ENCODE peak calls at places on chromosomes 2 and 18, in six cellular contexts. Y, B, A, W, J and G are unnamed samples.

GRCh38 chr2:35871672-35872071 is 483.9 kb upstream of the CRIM1 start:
- DNase-seq in Y (no peak), B (peak), W (no peak), J (no peak), A (no peak), G (no peak)

GRCh38 chr2:28377984-28378678 is 14.5 kb upstream of the FOSL2 start:
- DNase-seq in J (no peak), A (no peak), Y (peak), B (peak), W (no peak), G (no peak)

GRCh38 chr2:73700111-73700510 is 37.0 kb downstream of the TPRKB start:
- DNase-seq in B (peak), A (no peak), Y (no peak), J (no peak), W (no peak), G (no peak)

GRCh38 chr18:23226930-23227728 is 91.8 kb downstream of the CABLES1 start:
- DNase-seq in J (no peak), Y (no peak), A (no peak), B (peak), W (no peak), G (peak)

GRCh38 chr2:131030478-131030971 is 62.7 kb downstream of the FAM168B start:
- DNase-seq in J (no peak), A (no peak), Y (no peak), W (no peak), B (no peak), G (no peak)

GRCh38 chr2:177897278-177897677 is 175.3 kb downstream of the PDE11A start:
- DNase-seq in A (no peak), B (no peak), Y (no peak), J (no peak), W (no peak), G (no peak)

GRCh38 chr18:12372406-12372805 is 4.6 kb downstream of the AFG3L2 start:
- DNase-seq in A (no peak), J (no peak), B (no peak), Y (no peak), W (no peak), G (no peak)

GRCh38 chr2:61018319-61018750 is 280 bp upstream of the PUS10 start:
- DNase-seq in B (no peak), Y (no peak), W (no peak), J (no peak), A (no peak), G (peak)

GRCh38 chr2:53636616-53637015 is 131.0 kb upstream of the CHAC2 start:
- DNase-seq in A (no peak), W (no peak), Y (no peak), J (no peak), B (peak), G (peak)

GRCh38 chr2:241741016-241741415 is 6.6 kb downstream of the D2HGDH start:
- DNase-seq in J (no peak), A (no peak), W (no peak), B (no peak), Y (no peak), G (no peak)

GRCh38 chr2:201852878-201853415 is 46.6 kb downstream of the CDK15 start:
- DNase-seq in Y (no peak), J (no peak), B (no peak), A (no peak), W (no peak), G (peak)

GRCh38 chr2:207692206-207693065 is 19.0 kb upstream of the CCNYL1 start:
- DNase-seq in A (peak), Y (peak), J (no peak), B (peak), W (no peak), G (no peak)

GRCh38 chr2:47796090-47796697 is 13.2 kb downstream of the MSH6 start:
- DNase-seq in B (no peak), Y (no peak), A (no peak), J (no peak), W (no peak), G (no peak)

GRCh38 chr2:129813404-129813803 is 166.1 kb upstream of the RAB6C start:
- DNase-seq in A (no peak), B (no peak), Y (no peak), J (no peak), W (no peak), G (no peak)

GRCh38 chr2:207055254-207055653 is 110.5 kb downstream of the KLF7 start:
- DNase-seq in A (peak), Y (no peak), B (no peak), J (no peak), W (no peak), G (no peak)

GRCh38 chr18:24672165-24672950 is 211.9 kb downstream of the HRH4 start:
- DNase-seq in B (no peak), J (no peak), W (no peak), A (no peak), Y (no peak), G (no peak)

GRCh38 chr18:9731380-9731779 is 23.3 kb downstream of the RAB31 start:
- DNase-seq in A (no peak), Y (no peak), W (no peak), J (peak), B (peak), G (peak)

GRCh38 chr18:7273301-7273911 is 42.5 kb downstream of the LRRC30 start:
- DNase-seq in Y (peak), W (no peak), B (peak), J (no peak), A (no peak), G (peak)

GRCh38 chr2:196607073-196607472 is 32.4 kb upstream of the CCDC150 start:
- DNase-seq in W (no peak), A (no peak), Y (no peak), J (no peak), B (peak), G (peak)

GRCh38 chr2:98086491-98087446 is at the start of gene VWA3B:
- DNase-seq in B (peak), J (no peak), A (peak), W (peak), Y (peak), G (peak)

GRCh38 chr2:49004046-49004626 is 150.2 kb downstream of the FSHR start:
- DNase-seq in J (no peak), A (no peak), W (no peak), B (no peak), Y (no peak), G (no peak)

GRCh38 chr2:26979761-26980160 is 9.3 kb downstream of the MAPRE3 start:
- DNase-seq in A (no peak), W (no peak), Y (no peak), B (no peak), J (no peak), G (peak)

GRCh38 chr2:28406276-28407096 is 13.8 kb downstream of the FOSL2 start:
- DNase-seq in B (peak), Y (peak), J (no peak), W (no peak), A (no peak), G (no peak)

GRCh38 chr2:101771226-101771906 is 73.9 kb downstream of the MAP4K4 start:
- DNase-seq in B (no peak), J (no peak), Y (no peak), W (no peak), A (no peak), G (peak)

GRCh38 chr2:133266075-133266925 is 302.0 kb downstream of the NCKAP5 start:
- DNase-seq in A (peak), Y (peak), W (no peak), J (no peak), B (peak), G (peak)

GRCh38 chr2:133266926-133267590 is 301.2 kb downstream of the NCKAP5 start:
- DNase-seq in J (no peak), A (peak), W (no peak), B (no peak), Y (no peak), G (no peak)

GRCh38 chr2:133264951-133265949 is 303.0 kb downstream of the NCKAP5 start:
- DNase-seq in B (no peak), A (peak), Y (peak), W (no peak), J (no peak), G (peak)

GRCh38 chr2:133262888-133263287 is 305.4 kb downstream of the NCKAP5 start:
- DNase-seq in B (peak), W (no peak), Y (no peak), A (no peak), J (no peak), G (peak)
- TF ChIP-seq CTCF in B (peak), W (no peak), Y (no peak), A (no peak), J (peak), G (peak)

DNA sequence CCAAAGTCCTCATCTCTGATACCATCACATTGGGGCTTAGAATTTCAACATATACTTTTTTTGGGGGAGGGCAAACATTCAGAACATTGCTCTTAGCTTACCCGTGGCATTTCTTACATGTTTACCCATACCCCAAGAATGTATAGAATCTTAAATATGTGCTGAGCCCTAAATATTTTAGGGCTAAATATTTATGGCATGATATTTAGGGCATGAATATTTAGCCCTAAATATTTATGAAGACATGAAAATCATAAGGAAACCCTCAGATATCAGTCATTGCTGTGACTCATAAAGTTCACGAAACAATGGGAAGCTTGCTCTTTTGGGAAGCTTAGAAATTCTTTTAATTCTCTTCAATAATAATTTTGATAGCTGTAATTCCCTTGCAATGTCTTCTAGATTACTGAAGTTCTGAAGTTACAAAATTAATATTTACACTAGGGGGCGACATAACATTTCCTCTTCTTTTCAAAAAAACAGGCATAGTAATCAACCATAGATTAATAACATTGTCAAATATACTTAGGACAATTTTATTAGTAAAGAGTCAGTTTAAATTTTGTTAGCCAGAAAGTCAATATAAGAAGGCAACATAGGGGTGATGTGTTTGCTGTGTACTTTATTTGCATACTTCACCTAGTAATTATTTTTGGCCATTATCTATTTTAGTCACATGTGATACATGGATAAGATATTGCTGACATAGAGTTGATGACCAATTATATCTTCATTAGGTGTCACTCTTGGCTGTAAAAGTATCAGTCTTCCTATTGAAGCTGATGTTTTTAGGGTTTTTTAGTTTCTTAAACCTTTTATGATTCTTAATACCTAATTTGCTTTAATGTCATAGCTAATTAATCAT is 13.1 kb downstream of the ZNF804A start:
- DNase-seq in J (no peak), Y (no peak), A (no peak), W (no peak), B (peak), G (peak)
- TF ChIP-seq CTCF in J (peak), Y (no peak), A (peak), W (peak), B (peak), G (peak)

GRCh38 chr18:59266459-59266858 is 6.8 kb downstream of the RAX start:
- DNase-seq in W (no peak), Y (no peak), B (no peak), A (no peak), J (no peak), G (no peak)
- TF ChIP-seq CTCF in W (no peak), Y (no peak), B (no peak), A (no peak), J (no peak), G (no peak)

GRCh38 chr18:10787293-10787901 is 261.6 kb downstream of the NAPG start:
- DNase-seq in A (peak), J (peak), B (peak), Y (peak), W (peak), G (peak)
- TF ChIP-seq CTCF in A (peak), J (peak), B (peak), Y (peak), W (peak), G (peak)

DNA sequence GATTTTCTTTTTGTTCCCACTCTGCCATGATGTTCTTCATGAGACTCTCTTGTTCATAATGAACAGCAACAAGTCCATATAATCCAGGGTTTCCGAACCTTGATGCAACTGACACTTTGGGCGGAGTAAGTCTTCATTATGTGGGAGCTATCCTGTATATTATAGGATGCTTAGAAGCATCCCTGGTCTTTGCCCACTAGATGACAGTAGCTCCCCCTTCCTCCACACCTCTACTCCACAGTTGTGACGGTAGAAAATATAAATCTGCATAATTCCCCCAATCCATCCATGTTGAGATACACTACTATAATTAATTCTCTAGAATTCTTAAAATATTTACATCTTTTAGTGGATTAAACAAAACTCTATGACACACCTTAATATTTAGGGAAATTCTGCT is 482.2 kb upstream of the CELF4 start:
- DNase-seq in J (no peak), W (no peak), Y (no peak), B (no peak), A (no peak), G (no peak)
- TF ChIP-seq CTCF in J (peak), W (no peak), Y (no peak), B (no peak), A (no peak), G (no peak)

DNA sequence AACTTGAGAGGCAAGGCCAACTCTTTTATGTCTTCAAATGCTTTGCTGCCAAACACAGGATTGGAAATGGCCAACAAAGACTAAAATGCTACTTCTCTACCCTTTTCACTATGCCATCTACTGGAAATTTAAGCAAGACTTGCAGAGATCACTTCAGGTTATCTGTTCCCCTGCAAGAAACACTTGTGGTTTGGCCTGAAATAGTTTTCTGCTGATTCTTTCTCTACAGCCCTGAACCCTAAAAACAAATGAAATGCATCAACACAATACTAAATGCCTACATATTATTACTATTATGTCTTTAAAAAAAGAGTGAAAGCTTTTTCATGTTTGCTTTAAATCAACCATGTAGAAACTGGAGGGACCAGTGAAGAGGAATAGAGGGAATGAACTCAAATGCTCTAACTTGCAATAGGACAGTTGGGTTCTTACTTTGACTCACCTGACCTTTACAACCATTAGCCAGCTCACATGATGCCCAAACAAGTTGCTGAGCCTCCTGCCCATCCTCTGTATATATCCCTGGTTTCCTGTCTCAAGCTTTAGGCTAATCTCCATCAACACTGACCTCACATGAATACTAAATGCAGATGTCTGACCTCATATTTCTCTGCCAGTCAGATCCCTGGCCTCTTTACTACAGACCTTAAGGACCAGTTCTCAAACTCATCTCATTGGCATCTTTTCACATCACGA is 17.5 kb upstream of the ADAM17 start:
- DNase-seq in W (no peak), Y (no peak), B (peak), A (no peak), J (no peak), G (peak)
- TF ChIP-seq CTCF in W (no peak), Y (no peak), B (no peak), A (no peak), J (no peak), G (no peak)

GRCh38 chr2:41768301-41768700 is 279.5 kb upstream of the PKDCC start:
- DNase-seq in J (no peak), B (no peak), W (no peak), Y (no peak), A (peak), G (no peak)

GRCh38 chr2:41763091-41763490 is 284.7 kb upstream of the PKDCC start:
- DNase-seq in J (no peak), W (no peak), A (no peak), B (no peak), Y (no peak), G (no peak)

GRCh38 chr2:41759880-41760279 is 287.9 kb upstream of the PKDCC start:
- DNase-seq in Y (no peak), B (no peak), A (no peak), W (no peak), J (no peak), G (no peak)

DNA sequence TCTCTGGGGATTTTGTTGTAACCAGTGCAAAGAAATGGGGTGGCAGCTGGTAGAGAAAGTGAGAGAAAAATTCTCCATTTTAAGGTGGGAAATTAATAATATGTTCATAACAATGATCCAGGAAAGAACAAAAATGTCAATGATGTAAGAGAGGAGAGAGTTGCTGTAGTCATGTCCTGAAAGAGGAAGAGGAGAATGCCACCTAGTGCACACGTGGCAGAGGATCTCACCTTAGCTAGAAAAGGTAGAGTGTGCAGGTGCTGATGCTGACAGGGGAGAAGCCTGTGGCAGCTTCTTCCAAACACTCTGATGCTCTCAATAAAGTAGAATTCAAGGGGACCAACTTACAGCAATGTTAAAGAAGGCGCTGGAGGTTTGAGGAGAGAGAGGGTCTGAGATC is 282.9 kb upstream of the PKDCC start:
- DNase-seq in Y (no peak), A (no peak), J (no peak), W (no peak), B (no peak), G (no peak)
- TF ChIP-seq CTCF in Y (no peak), A (no peak), J (no peak), W (no peak), B (no peak), G (no peak)

GRCh38 chr2:236503100-236503499 is 66.5 kb upstream of the ACKR3 start:
- DNase-seq in A (no peak), B (no peak), J (no peak), W (no peak), Y (no peak), G (no peak)
- TF ChIP-seq CTCF in A (no peak), B (peak), J (no peak), W (no peak), Y (no peak), G (peak)